ENCODE peak calls at places on chromosomes 6 and 20, in five cellular contexts. C, X, L, K and Q are unnamed samples. For H3K4me1, the result is how much of the 10 kb centered on the place peaks cover.

GRCh38 chr6:157285422-157285779 is 37.9 kb downstream of the TMEM242 start:
- DNase-seq in C (no peak), X (no peak), L (no peak), K (no peak), Q (no peak)

GRCh38 chr6:33008944-33009861 is at the start of gene HLA-DOA:
- DNase-seq in C (peak), X (peak), L (no peak), K (no peak), Q (no peak)

GRCh38 chr20:21103582-21104465 is 2.3 kb downstream of the LINC00237 start:
- DNase-seq in C (no peak), X (no peak), L (no peak), K (no peak), Q (no peak)

GRCh38 chr6:30149234-30149633 is 11.8 kb downstream of the TRIM10 start:
- DNase-seq in C (no peak), X (no peak), L (no peak), K (no peak), Q (no peak)

GRCh38 chr6:148195511-148195910 is 147.1 kb upstream of the SASH1 start:
- DNase-seq in C (no peak), X (no peak), L (no peak), K (no peak), Q (no peak)

GRCh38 chr6:45421700-45422540 is 44.2 kb upstream of the SUPT3H start:
- DNase-seq in C (peak), X (peak), L (peak), K (peak), Q (peak)

GRCh38 chr20:4883546-4883945 is 117.8 kb downstream of the SLC23A2 start:
- DNase-seq in C (no peak), X (no peak), L (no peak), K (no peak), Q (no peak)

GRCh38 chr6:56860466-56860865 is 94.4 kb upstream of the BEND6 start:
- DNase-seq in C (no peak), X (peak), L (no peak), K (no peak), Q (no peak)

GRCh38 chr6:136466789-136467585 is 83.2 kb downstream of the MAP7 start:
- DNase-seq in C (no peak), X (no peak), L (no peak), K (no peak), Q (no peak)

GRCh38 chr6:162177733-162178132 is 549.8 kb downstream of the PRKN start:
- DNase-seq in C (no peak), X (no peak), L (no peak), K (no peak), Q (no peak)

GRCh38 chr6:135314543-135314942 is 133.4 kb downstream of the MYB start:
- DNase-seq in C (no peak), X (no peak), L (no peak), K (no peak), Q (no peak)

GRCh38 chr20:32355417-32355841 is 2.7 kb upstream of the ASXL1 start:
- DNase-seq in C (no peak), X (no peak), L (no peak), K (no peak), Q (no peak)

GRCh38 chr6:130525378-130525777 is 159.6 kb downstream of the TMEM200A start:
- DNase-seq in C (no peak), X (no peak), L (no peak), K (no peak), Q (no peak)

GRCh38 chr6:34484899-34485298 is 19.0 kb downstream of the PACSIN1 start:
- DNase-seq in C (peak), X (no peak), L (no peak), K (peak), Q (no peak)

GRCh38 chr6:12363651-12364381 is 73.7 kb downstream of the EDN1 start:
- DNase-seq in C (no peak), X (no peak), L (no peak), K (no peak), Q (peak)

GRCh38 chr6:143579703-143580102 is 68.2 kb upstream of the FUCA2 start:
- DNase-seq in C (no peak), X (no peak), L (no peak), K (peak), Q (no peak)

GRCh38 chr20:48051810-48052491 is 266.7 kb upstream of the SULF2 start:
- DNase-seq in C (no peak), X (peak), L (no peak), K (no peak), Q (no peak)

GRCh38 chr6:156841508-156841907 is 64.3 kb downstream of the ARID1B start:
- DNase-seq in C (no peak), X (no peak), L (no peak), K (no peak), Q (no peak)

GRCh38 chr6:48087448-48087847 is 23.5 kb downstream of the PTCHD4 start:
- DNase-seq in C (no peak), X (peak), L (no peak), K (no peak), Q (no peak)

GRCh38 chr6:166551797-166552495 is 34.5 kb downstream of the RAMACL start:
- DNase-seq in C (no peak), X (no peak), L (no peak), K (peak), Q (no peak)

GRCh38 chr6:44780161-44780560 is 392.7 kb downstream of the CDC5L start:
- DNase-seq in C (no peak), X (no peak), L (no peak), K (no peak), Q (no peak)

GRCh38 chr6:35327349-35328027 is 14.9 kb upstream of the PPARD start:
- DNase-seq in C (peak), X (peak), L (peak), K (no peak), Q (peak)

GRCh38 chr6:130029163-130029562 is 10.8 kb downstream of the L3MBTL3 start:
- DNase-seq in C (no peak), X (no peak), L (no peak), K (no peak), Q (no peak)

GRCh38 chr6:157768304-157768703 is 54.7 kb upstream of the SNX9 start:
- DNase-seq in C (no peak), X (no peak), L (no peak), K (no peak), Q (no peak)

GRCh38 chr6:38039497-38039896 is 220.0 kb downstream of the ZFAND3 start:
- DNase-seq in C (no peak), X (peak), L (no peak), K (no peak), Q (no peak)

GRCh38 chr6:53321701-53322100 is 27.0 kb downstream of the ELOVL5 start:
- DNase-seq in C (no peak), X (no peak), L (no peak), K (no peak), Q (no peak)

GRCh38 chr6:2485116-2485515 is 239.7 kb upstream of the GMDS start:
- DNase-seq in C (no peak), X (no peak), L (no peak), K (no peak), Q (no peak)

GRCh38 chr6:121549741-121550140 is 114.3 kb downstream of the GJA1 start:
- DNase-seq in C (no peak), X (peak), L (no peak), K (no peak), Q (no peak)

GRCh38 chr6:12516070-12516469 is 200.5 kb upstream of the PHACTR1 start:
- DNase-seq in C (no peak), X (no peak), L (no peak), K (no peak), Q (no peak)

GRCh38 chr6:161057103-161058091 is 65.8 kb downstream of the MAP3K4 start:
- DNase-seq in C (no peak), X (peak), L (no peak), K (no peak), Q (no peak)

GRCh38 chr6:47092249-47092648 is 50.1 kb upstream of the ADGRF1 start:
- DNase-seq in C (no peak), X (peak), L (no peak), K (no peak), Q (no peak)

GRCh38 chr6:12137480-12137879 is 125.4 kb downstream of the HIVEP1 start:
- DNase-seq in C (no peak), X (peak), L (peak), K (no peak), Q (no peak)

GRCh38 chr6:2973656-2974055 is 2.3 kb upstream of the SERPINB6 start:
- DNase-seq in C (peak), X (no peak), L (no peak), K (no peak), Q (no peak)

GRCh38 chr6:37946021-37946420 is 126.5 kb downstream of the ZFAND3 start:
- DNase-seq in C (no peak), X (no peak), L (no peak), K (no peak), Q (no peak)

GRCh38 chr6:150169609-150170008 is 26.8 kb downstream of the PPP1R14C start:
- DNase-seq in C (no peak), X (peak), L (no peak), K (no peak), Q (no peak)

GRCh38 chr6:26118999-26119398 is 31.8 kb downstream of the HFE start:
- DNase-seq in C (no peak), X (no peak), L (peak), K (no peak), Q (no peak)

GRCh38 chr6:4358414-4359107 is 223.2 kb upstream of the ECI2 start:
- DNase-seq in C (no peak), X (peak), L (peak), K (peak), Q (peak)

GRCh38 chr6:122553697-122554096 is 56.5 kb upstream of the PKIB start:
- DNase-seq in C (no peak), X (no peak), L (no peak), K (no peak), Q (no peak)

GRCh38 chr6:18503187-18503586 is 116.0 kb downstream of the RNF144B start:
- DNase-seq in C (no peak), X (no peak), L (no peak), K (no peak), Q (no peak)

GRCh38 chr6:18501313-18502013 is 114.3 kb downstream of the RNF144B start:
- DNase-seq in C (no peak), X (peak), L (no peak), K (no peak), Q (peak)

GRCh38 chr6:18504232-18504596 is 117.1 kb downstream of the RNF144B start:
- DNase-seq in C (no peak), X (no peak), L (no peak), K (no peak), Q (no peak)

GRCh38 chr6:18506387-18507017 is 119.4 kb downstream of the RNF144B start:
- DNase-seq in C (no peak), X (peak), L (no peak), K (no peak), Q (no peak)

GRCh38 chr6:18503588-18504231 is 116.6 kb downstream of the RNF144B start:
- DNase-seq in C (peak), X (peak), L (peak), K (no peak), Q (no peak)
- H3K4me1 ChIP-seq in C (under half), X (under half), L (under half), K (under half), Q (under half)

GRCh38 chr6:111794300-111794699 is 79.0 kb downstream of the FYN start:
- DNase-seq in C (no peak), X (no peak), L (no peak), K (no peak), Q (no peak)
- H3K27ac ChIP-seq in C (peak), X (no peak), L (no peak), K (no peak), Q (peak)

DNA sequence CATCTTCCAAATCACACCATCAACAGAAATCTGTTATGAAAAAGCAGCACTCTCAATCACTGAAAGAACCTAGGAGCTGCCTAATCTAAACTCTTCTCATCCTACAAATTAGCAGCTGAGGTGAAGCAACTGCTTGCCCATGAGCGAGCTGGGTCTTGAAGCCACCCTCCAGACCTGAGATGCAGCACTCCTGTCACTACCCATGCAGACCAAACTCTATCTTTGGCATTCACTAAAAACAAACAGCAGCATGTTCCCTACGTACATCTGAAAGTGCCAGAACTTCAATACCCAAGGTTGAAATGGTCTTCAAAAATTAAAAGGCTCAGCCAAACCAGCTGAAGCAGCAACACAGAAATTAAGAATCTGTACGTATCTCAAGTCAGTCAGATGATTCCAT is 14.3 kb downstream of the ADNP start:
- DNase-seq in C (no peak), X (no peak), L (no peak), K (no peak), Q (no peak)
- H3K4me1 ChIP-seq in C (half or more), X (under half), L (under half), K (under half), Q (half or more)

DNA sequence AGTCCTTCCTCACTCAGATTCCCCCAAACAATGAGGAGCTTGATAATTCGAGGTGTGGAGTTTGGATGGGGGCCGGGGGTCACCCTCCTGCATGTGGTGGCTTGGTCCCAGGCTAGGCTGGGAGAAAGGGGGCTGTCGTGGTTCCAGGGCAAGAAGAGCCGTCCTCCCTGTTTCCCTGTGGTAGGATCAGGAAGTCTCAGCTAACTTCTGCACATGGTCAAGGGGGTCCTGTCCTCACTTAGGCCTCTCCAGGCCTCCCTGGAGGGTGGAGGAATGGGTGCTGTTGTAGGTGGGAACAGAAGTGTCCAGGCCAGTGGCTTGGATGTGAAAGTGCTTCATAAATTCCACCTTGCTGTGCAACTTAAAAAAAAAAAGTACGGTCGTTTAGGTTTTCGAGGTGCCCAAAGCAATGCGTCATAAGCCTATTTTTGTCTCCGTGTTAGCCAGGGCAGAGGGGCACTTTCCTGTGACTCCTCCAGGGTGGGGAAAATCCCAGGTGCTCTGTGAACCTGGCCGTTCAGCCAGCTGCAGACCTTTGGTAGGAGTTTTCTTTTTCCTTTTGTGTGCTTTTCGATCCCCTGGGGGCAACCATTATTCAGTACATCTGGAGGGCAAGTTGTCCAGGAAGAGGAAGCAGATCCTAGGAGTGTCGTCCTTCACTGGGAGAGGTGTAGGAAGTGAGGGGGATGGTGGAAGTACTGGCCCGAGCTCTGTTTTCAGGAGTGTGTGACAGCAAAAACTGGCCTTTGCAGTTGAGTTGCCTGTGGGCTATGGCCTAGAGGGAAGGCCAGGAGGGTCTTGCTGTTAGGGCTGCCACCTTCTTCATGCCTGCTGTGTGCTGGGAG is 9.6 kb downstream of the IGF2R start:
- DNase-seq in C (peak), X (peak), L (no peak), K (no peak), Q (no peak)
- H3K27ac ChIP-seq in C (peak), X (peak), L (no peak), K (peak), Q (peak)

GRCh38 chr20:10137533-10137932 is 81.1 kb upstream of the SNAP25 start:
- DNase-seq in C (no peak), X (no peak), L (no peak), K (no peak), Q (no peak)
- H3K4me1 ChIP-seq in C (under half), X (under half), L (under half), K (under half), Q (under half)

DNA sequence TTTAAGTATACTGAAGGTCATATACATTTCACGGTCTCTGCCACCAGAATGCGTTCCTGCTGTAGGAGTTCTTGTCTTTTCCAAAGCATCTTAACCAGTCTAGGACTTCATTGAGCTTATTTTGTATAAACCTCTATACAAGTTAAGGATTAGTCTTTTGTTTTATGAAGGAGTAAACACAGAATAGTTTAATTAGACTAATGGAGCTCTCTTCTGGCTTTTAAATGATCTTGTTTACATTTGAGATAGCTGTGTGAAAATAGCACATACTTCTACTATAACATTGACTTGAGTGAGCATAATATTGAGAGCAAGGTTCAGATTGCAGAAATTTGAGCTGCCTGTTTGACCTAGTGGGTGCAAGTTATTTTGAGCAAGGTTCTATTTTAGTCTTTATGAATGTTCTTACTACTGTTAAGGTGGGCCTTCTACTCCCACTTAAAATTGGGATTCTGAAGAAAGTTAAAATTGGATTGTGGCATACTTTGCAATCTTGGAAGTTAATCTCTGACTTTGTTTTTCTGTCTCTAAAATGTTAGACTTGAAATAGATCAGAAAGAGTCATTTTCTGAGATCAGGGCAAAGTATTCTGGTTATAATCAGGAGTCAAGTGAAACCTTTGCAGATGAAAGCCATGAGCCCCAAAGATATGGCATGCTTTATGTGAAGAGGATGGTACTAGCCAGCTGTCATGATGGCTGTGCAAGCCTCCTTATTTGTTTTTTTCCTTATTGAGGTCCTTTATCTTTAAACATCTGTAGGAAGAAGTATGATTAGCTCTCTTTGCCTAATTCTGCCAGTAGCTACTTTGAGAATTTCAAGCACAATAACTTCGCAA is 41.8 kb downstream of the RPRD1B start:
- DNase-seq in C (no peak), X (peak), L (no peak), K (no peak), Q (no peak)
- H3K27ac ChIP-seq in C (no peak), X (no peak), L (no peak), K (no peak), Q (peak)